ENCODE peak calls at places on chromosome 16, in four cellular contexts. O is mammary epithelial cell; V is H1; Z is CD8-positive, alpha-beta T cell. D is an unnamed sample.

GRCh38 chr16:2150418-2151187 is 2.2 kb downstream of the RAB26 start:
- DNase-seq in V (peak), O (peak), Z (no peak), D (no peak)

GRCh38 chr16:3570420-3571062 is 6.7 kb downstream of the NLRC3 start:
- DNase-seq in V (no peak), O (no peak), Z (no peak), D (no peak)

GRCh38 chr16:27841061-27841801 is 222.3 kb downstream of the GSG1L start:
- DNase-seq in V (no peak), O (no peak), Z (no peak), D (no peak)

GRCh38 chr16:20415541-20415940 is 6.2 kb downstream of the ACSM5 start:
- DNase-seq in O (peak), Z (no peak), V (no peak), D (no peak)

GRCh38 chr16:57645691-57646387 is 17.4 kb downstream of the ADGRG1 start:
- DNase-seq in V (no peak), O (peak), Z (no peak), D (peak)

GRCh38 chr16:88356727-88357199 is 26.0 kb upstream of the ZNF469 start:
- DNase-seq in O (no peak), Z (no peak), V (no peak), D (no peak)

GRCh38 chr16:73058221-73058615 is 10.3 kb upstream of the ZFHX3 start:
- DNase-seq in O (peak), Z (no peak), V (no peak), D (no peak)

GRCh38 chr16:56737539-56737938 is 7.6 kb downstream of the NUP93 start:
- DNase-seq in V (no peak), Z (no peak), O (no peak), D (no peak)

GRCh38 chr16:75247249-75247648 is 4.2 kb downstream of the BCAR1 start:
- DNase-seq in O (no peak), Z (no peak), V (no peak), D (no peak)

GRCh38 chr16:51431517-51432241 is 280.6 kb upstream of the SALL1 start:
- DNase-seq in Z (no peak), V (no peak), O (peak), D (no peak)

GRCh38 chr16:21685034-21685455 is 21.3 kb downstream of the OTOA start:
- DNase-seq in V (no peak), O (no peak), Z (no peak), D (no peak)

GRCh38 chr16:76748698-76749097 is 442.3 kb upstream of the MON1B start:
- DNase-seq in Z (no peak), V (no peak), O (no peak), D (no peak)

GRCh38 chr16:67548265-67549126 is 13.8 kb upstream of the CTCF start:
- DNase-seq in Z (no peak), V (no peak), O (no peak), D (no peak)

GRCh38 chr16:69741951-69742904 is 12.5 kb downstream of the NOB1 start:
- DNase-seq in O (peak), V (no peak), Z (no peak), D (peak)

GRCh38 chr16:17459903-17460521 is 10.7 kb downstream of the XYLT1 start:
- DNase-seq in O (no peak), V (no peak), Z (no peak), D (no peak)

GRCh38 chr16:50611332-50611934 is 63.2 kb downstream of the NKD1 start:
- DNase-seq in V (no peak), O (peak), Z (no peak), D (no peak)

GRCh38 chr16:75379339-75379738 is 54.0 kb downstream of the CFDP1 start:
- DNase-seq in V (no peak), O (no peak), Z (no peak), D (no peak)

GRCh38 chr16:22355487-22355908 is 18.9 kb downstream of the CDR2 start:
- DNase-seq in O (no peak), Z (no peak), V (no peak), D (no peak)

GRCh38 chr16:87119168-87119567 is 198.0 kb downstream of the C16orf95 start:
- DNase-seq in V (no peak), Z (no peak), O (no peak), D (no peak)

GRCh38 chr16:48279199-48279598 is 31.9 kb upstream of the ABCC11 start:
- DNase-seq in Z (no peak), O (no peak), V (no peak), D (no peak)

GRCh38 chr16:68292425-68292824 is 18.3 kb downstream of the SLC7A6OS start:
- DNase-seq in V (no peak), O (no peak), Z (no peak), D (no peak)

GRCh38 chr16:64238576-64238975 is 883.3 kb downstream of the CDH11 start:
- DNase-seq in O (peak), V (no peak), Z (no peak), D (no peak)

GRCh38 chr16:22098538-22099255 is 6.4 kb downstream of the VWA3A start:
- DNase-seq in V (no peak), Z (no peak), O (peak), D (no peak)

GRCh38 chr16:56163938-56164337 is 27.4 kb upstream of the GNAO1 start:
- DNase-seq in V (no peak), O (no peak), Z (no peak), D (no peak)

GRCh38 chr16:52976539-52977167 is 76.0 kb downstream of the CHD9NB start:
- DNase-seq in V (no peak), Z (no peak), O (peak), D (no peak)

GRCh38 chr16:76749780-76750375 is 441.1 kb upstream of the MON1B start:
- DNase-seq in V (no peak), O (no peak), Z (no peak), D (no peak)

GRCh38 chr16:73091199-73091598 is 43.3 kb upstream of the ZFHX3 start:
- DNase-seq in O (no peak), V (no peak), Z (no peak), D (no peak)

GRCh38 chr16:66899310-66899944 is 19.1 kb downstream of the PDP2 start:
- DNase-seq in O (no peak), Z (no peak), V (no peak), D (peak)

GRCh38 chr16:74998481-74999207 is at the start of gene ZNRF1:
- DNase-seq in V (peak), Z (peak), O (peak), D (peak)

GRCh38 chr16:10333321-10334032 is 52.4 kb upstream of the ATF7IP2 start:
- DNase-seq in O (no peak), V (no peak), Z (peak), D (no peak)

GRCh38 chr16:64365448-64365858 is 756.4 kb downstream of the CDH11 start:
- DNase-seq in V (no peak), O (no peak), Z (no peak), D (no peak)

GRCh38 chr16:71172808-71173207 is 57.7 kb downstream of the HYDIN start:
- DNase-seq in Z (no peak), O (no peak), V (no peak), D (no peak)

GRCh38 chr16:56673916-56674315 is 4.3 kb downstream of the MT1H start:
- DNase-seq in V (no peak), Z (no peak), O (peak), D (no peak)

GRCh38 chr16:67164599-67165061 is at the start of gene HSF4:
- DNase-seq in Z (no peak), O (no peak), V (no peak), D (peak)

GRCh38 chr16:30395155-30395991 is at the start of gene ZNF48:
- DNase-seq in O (peak), V (no peak), Z (peak), D (peak)

GRCh38 chr16:59339871-59340270 is 605.8 kb upstream of the GOT2 start:
- DNase-seq in V (peak), O (no peak), Z (no peak), D (no peak)

GRCh38 chr16:75236232-75236631 is 15.2 kb downstream of the BCAR1 start:
- DNase-seq in Z (no peak), O (no peak), V (no peak), D (peak)

GRCh38 chr16:66212426-66212825 is 154.1 kb upstream of the CDH5 start:
- DNase-seq in Z (no peak), O (no peak), V (no peak), D (no peak)

GRCh38 chr16:65967376-65967775 is 399.1 kb upstream of the CDH5 start:
- DNase-seq in Z (no peak), V (no peak), O (no peak), D (no peak)

DNA sequence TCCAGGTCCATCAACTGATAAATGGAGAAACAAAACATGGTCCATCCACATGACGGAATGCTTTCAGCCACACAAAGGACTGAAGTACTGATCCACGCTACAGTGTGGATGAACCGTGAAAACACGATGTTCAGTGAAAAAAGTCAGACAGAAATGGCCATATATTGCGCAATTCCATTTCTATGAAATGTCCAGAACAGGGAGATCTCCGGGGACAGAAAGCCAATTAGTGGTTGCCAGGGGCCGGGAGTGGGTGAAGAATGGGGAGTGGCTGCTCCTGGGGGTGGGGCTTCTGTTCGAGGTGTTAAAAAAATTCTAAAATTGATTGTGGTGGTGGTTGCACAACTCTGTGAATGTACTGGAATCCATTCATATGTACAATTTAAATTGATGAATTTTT is 154.9 kb upstream of the HSBP1 start:
- DNase-seq in V (no peak), Z (no peak), O (no peak), D (no peak)
- H3K27ac ChIP-seq in V (no peak), Z (no peak), O (no peak), D (no peak)

GRCh38 chr16:8677481-8677880 is 3.1 kb downstream of the ABAT start:
- DNase-seq in O (peak), Z (no peak), V (no peak), D (no peak)
- H3K27ac ChIP-seq in O (peak), Z (no peak), V (no peak), D (no peak)

GRCh38 chr16:897701-898100 is 73.1 kb downstream of the LMF1 start:
- DNase-seq in Z (no peak), O (no peak), V (no peak), D (no peak)
- H3K27ac ChIP-seq in Z (no peak), O (no peak), V (no peak), D (no peak)

GRCh38 chr16:13234999-13235398 is 333.6 kb downstream of the SHISA9 start:
- DNase-seq in O (no peak), V (no peak), Z (no peak), D (no peak)

GRCh38 chr16:13236308-13236707 is 334.9 kb downstream of the SHISA9 start:
- DNase-seq in V (no peak), O (no peak), Z (no peak), D (no peak)

GRCh38 chr16:13229039-13229438 is 327.6 kb downstream of the SHISA9 start:
- DNase-seq in V (no peak), O (no peak), Z (no peak), D (no peak)

DNA sequence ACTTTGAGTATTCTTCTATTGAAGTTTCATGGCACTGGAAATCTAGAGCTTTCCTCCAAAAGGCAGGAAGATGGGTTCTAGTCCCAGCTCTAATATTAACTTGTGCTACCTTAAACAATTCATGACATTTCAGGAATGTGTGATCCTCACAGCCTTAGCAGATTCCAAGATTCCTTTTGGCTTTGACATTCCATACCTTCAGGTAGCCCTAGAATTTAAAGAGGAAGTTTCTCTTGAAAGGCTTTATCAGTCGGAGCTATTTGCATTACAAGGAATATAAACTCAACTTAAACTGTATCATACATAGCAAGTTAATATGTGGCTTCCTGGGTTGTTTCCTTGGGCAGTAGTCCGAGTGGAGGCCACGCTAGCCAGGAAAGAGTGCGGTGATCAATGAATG is 330.0 kb downstream of the SHISA9 start:
- DNase-seq in V (peak), Z (no peak), O (no peak), D (no peak)
- H3K27ac ChIP-seq in V (no peak), Z (no peak), O (no peak), D (no peak)

DNA sequence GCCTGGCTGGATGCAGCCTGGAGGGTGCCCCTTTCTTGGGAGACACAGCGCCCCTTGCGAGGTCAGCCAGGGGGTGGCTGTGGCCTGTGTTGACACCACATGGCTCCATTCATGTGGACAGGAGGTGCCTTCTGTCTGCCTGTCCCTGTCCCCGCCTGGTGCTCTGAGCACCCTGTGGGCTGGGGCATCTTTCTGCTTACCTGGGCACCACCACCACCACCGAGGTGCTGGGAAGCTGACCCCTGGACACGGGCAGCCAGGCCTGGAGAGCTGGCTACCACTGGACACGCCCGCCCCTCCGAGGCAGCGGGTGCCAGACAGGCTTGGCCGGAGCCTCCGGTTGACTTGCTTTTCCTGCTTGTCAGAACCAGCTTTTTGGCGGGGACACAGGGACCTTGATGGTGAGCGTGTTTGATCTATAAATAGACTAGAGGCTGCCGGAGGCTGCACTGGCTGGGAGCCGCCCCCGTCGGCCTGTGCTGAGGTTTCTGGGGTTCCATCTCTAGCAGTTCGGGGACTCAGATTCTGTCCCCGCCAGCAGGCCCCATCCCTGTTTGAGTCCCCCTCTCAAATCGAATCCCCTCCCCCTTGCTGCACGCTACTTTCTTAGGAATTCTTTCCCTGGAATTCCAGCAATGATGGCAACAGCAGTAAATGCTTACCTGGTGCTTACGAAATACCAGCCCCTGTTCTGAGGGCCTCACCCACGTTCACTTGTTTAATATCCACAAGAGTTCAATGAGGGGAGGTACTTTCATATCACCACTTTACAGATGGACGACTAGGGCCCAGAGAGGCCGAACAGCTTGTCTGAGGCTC is 121.1 kb upstream of the GSE1 start:
- DNase-seq in Z (no peak), V (no peak), O (no peak), D (peak)
- H3K27ac ChIP-seq in Z (no peak), V (no peak), O (no peak), D (peak)